ENCODE peak calls at places on chromosomes 1 and 21, in eight cellular contexts. K is A549, F is spleen, S is right lobe of liver, D is BJ, T is kidney, N is tibial artery, H is pancreas. W is an unnamed sample.

GRCh38 chr1:29245876-29246275 is 9.6 kb downstream of the PTPRU start:
- DNase-seq in S (no peak), F (no peak), D (no peak), T (peak; percentile 29), N (no peak), H (no peak), K (peak; percentile 52), W (no peak)

GRCh38 chr1:35675773-35676172 is 34.4 kb upstream of the PSMB2 start:
- DNase-seq in H (no peak), N (no peak), D (no peak), S (no peak), F (no peak), K (no peak), T (no peak), W (no peak)

GRCh38 chr1:42966688-42967609 is 8.3 kb upstream of the SLC2A1 start:
- DNase-seq in S (no peak), F (peak; percentile 41), T (peak; percentile 91), K (peak; percentile 86), N (no peak), H (no peak), D (peak; percentile 87), W (peak; percentile 84)

GRCh38 chr1:156814571-156815260 is 1.9 kb downstream of the SH2D2A start:
- DNase-seq in F (no peak), S (no peak), H (no peak), T (peak; percentile 66), D (no peak), K (no peak), N (no peak), W (no peak)

GRCh38 chr1:7948950-7949349 is 8.3 kb upstream of the TNFRSF9 start:
- DNase-seq in K (no peak), N (no peak), S (no peak), T (no peak), D (peak; percentile 57), F (no peak), H (no peak), W (peak; percentile 59)

GRCh38 chr1:222546548-222547259 is 1.2 kb downstream of the HHIPL2 start:
- DNase-seq in D (peak; percentile 62), H (no peak), T (no peak), F (no peak), K (peak; percentile 79), N (no peak), S (no peak), W (peak; percentile 70)

GRCh38 chr1:181592261-181592859 is 109.0 kb downstream of the CACNA1E start:
- DNase-seq in N (no peak), S (no peak), K (no peak), D (no peak), T (no peak), F (no peak), H (no peak), W (no peak)

GRCh38 chr21:46409641-46410406 is 48.9 kb upstream of the DIP2A start:
- DNase-seq in D (no peak), N (no peak), K (no peak), T (peak; percentile 23), H (no peak), F (no peak), S (no peak), W (no peak)

GRCh38 chr1:37691497-37692077 is 729 bp upstream of the CDCA8 start:
- DNase-seq in K (peak; percentile 21), S (peak; percentile 68), F (peak; percentile 90), D (no peak), T (peak; percentile 87), H (peak; percentile 42), N (peak; percentile 30), W (no peak)

GRCh38 chr1:150979723-150980056 is 2.4 kb upstream of the ANXA9 start:
- DNase-seq in D (no peak), K (no peak), S (no peak), T (no peak), F (no peak), H (no peak), N (no peak), W (no peak)

GRCh38 chr1:56106551-56107277 is 472.6 kb downstream of the PLPP3 start:
- DNase-seq in N (no peak), K (no peak), F (no peak), D (no peak), H (no peak), S (no peak), T (no peak), W (no peak)

DNA sequence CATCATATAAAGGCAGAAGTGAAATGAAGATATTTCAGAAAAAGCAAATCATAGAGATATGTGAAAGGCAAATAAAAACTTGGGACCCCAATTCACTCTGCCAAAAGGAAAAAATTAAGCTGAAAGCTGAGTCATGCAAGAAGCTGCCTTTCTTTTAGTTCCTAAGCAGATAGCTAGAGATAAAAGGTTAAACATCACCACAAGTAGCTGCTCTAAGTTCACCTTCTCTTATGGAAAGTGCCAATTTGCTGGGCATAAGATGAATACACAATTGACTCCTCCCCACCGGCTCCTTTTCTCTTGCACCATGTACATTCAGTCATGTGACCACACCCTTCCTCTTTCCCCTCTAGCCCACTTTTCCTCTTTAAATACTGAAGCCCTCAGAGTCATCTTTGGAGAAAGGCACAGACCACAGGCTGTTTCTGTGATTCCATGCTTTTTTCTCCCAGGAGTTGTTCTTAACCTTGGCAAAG is 5.4 kb upstream of the SUMO3 start:
- DNase-seq in H (no peak), K (no peak), D (no peak), N (no peak), S (no peak), T (no peak), F (no peak), W (no peak)
- TF ChIP-seq CTCF in H (no peak), K (no peak), D (no peak), N (no peak), S (no peak), T (no peak), F (no peak), W (no peak)

DNA sequence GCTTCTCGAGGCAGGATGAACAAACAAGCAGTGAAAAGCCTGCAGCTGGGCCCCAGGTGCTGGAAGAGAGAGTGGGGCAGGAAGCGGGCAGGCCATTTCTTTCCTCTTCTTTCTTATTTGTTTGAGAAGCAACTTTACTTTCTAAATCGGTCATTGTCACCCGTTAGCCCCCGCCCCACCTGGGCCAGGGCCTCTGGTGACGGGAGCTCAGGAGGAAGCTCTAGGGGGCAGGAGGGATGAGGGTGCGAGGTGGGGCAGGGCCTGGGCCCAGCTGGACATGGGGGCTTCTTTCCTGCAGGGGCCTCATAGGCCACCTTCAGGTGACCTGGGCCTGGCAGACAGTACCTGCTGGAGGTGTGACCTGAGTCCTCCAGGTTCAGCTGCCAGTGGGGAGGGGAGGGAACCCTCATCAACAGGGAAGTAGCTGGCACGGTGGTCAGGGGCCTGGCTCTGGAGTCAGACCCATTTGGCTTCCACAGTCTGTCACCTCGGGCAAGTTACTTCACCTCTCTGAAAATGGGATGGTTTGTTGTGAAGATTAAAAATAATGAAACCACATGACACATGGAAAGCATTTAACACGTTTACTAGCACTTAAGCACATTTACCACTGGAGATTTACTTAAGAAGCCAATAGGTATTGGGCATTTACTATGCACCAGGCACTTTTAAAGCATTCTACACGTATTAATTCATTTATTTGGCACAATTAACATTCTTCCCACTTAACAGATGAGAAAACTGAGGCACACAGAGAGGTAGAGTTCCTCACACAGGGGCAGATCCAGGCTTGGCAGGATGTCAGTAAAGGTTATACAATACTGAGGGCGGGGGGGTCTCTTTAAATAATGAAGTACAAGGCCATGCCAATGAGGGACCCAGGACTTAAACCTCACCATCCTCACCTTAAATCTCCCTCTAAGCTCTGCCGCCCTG is 54.2 kb upstream of the ID3 start:
- DNase-seq in N (no peak), H (no peak), K (no peak), D (no peak), F (peak; percentile 87), S (no peak), T (no peak), W (no peak)
- H3K4me3 ChIP-seq in N (no peak overlapping the region), H (no peak overlapping the region), K (no peak overlapping the region), D (no peak overlapping the region), F (no peak overlapping the region), S (no peak overlapping the region), T (no peak overlapping the region), W (no peak overlapping the region)

GRCh38 chr1:147504801-147505303 is 36.4 kb upstream of the BCL9 start:
- DNase-seq in K (no peak), F (no peak), T (no peak), H (no peak), N (no peak), D (no peak), S (no peak), W (no peak)
- TF ChIP-seq CTCF in K (no peak), F (no peak), T (no peak), H (no peak), N (no peak), D (no peak), S (no peak), W (no peak)

DNA sequence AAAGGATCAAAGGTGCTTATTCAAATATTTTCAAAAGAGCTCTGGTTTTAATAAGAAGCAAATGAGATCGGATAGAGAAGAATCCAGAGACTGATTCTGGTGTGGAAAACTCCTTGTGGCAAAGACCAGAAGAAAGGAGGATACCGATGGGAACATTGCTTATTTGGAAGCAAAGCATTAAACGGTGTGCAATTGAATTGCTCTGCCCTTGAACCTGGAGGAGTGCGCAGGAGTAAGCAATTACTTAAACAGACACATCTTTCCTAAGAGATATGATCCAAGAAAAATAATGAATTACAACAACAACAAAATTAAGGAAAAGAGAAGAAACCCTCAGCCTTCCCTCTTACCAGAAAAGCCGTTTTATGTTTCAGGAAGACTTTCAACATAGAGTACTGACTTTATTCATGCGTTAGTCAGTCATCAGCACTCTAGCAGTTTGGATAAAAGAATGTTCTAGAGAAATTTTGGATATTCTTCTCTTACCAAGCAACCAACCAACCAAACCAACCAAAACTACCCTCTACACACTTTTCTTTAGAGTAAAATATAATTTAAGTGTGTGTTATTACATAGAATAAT is 191.7 kb downstream of the NTMT2 start:
- DNase-seq in H (no peak), K (no peak), T (no peak), N (no peak), F (no peak), D (no peak), S (no peak), W (no peak)
- H3K4me3 ChIP-seq in H (no peak overlapping the region), K (no peak overlapping the region), T (no peak overlapping the region), N (no peak overlapping the region), F (no peak overlapping the region), D (no peak overlapping the region), S (no peak overlapping the region), W (no peak overlapping the region)

GRCh38 chr1:220217383-220217988 is 54.8 kb downstream of the RAB3GAP2 start:
- DNase-seq in T (no peak), S (no peak), D (no peak), H (no peak), F (no peak), K (peak; percentile 15), N (no peak), W (no peak)
- TF ChIP-seq CTCF in T (peak; percentile 29), S (peak; percentile 39), D (peak; percentile 37), H (no peak), F (no peak), K (peak; percentile 43), N (peak; percentile 19), W (peak; percentile 25)

GRCh38 chr1:236140705-236141446 is 1.5 kb upstream of the GPR137B start:
- DNase-seq in F (no peak), H (no peak), K (peak; percentile 18), N (no peak), D (no peak), S (no peak), T (no peak), W (no peak)
- H3K4me3 ChIP-seq in F (peak overlapping the region; percentile 86), H (peak overlapping the region; percentile 57), K (peak overlapping the region; percentile 94), N (peak overlapping the region; percentile 64), D (peak overlapping the region; percentile 70), S (peak overlapping the region; percentile 44), T (peak overlapping the region; percentile 66), W (peak overlapping the region; percentile 53)